ENCODE peak calls at places on chromosomes 16 and 17, in ten cellular contexts. Q is T-helper 1 cell, E is transverse colon, F is ELR, D is AG09309, U is NCI-H2029, S is AG10803, V is fibroblast of the aortic adventitia, L is activated gamma-delta T cell treated with Interleukin-2 at 50 U/mL for 16 hours, B is dorsolateral prefrontal cortex. Y is an unnamed sample.

GRCh38 chr17:34435182-34435928 is 72.3 kb upstream of the CCL1 start:
- DNase-seq in Q (no peak), E (no peak), F (no peak), D (no peak), U (no peak), S (no peak), V (no peak), L (no peak), B (no peak), Y (no peak)

GRCh38 chr16:29230671-29231091 is 175.8 kb downstream of the NPIPB11 start:
- DNase-seq in Q (no peak), E (no peak), F (no peak), D (no peak), U (no peak), S (peak; percentile 23), V (peak; percentile 30), L (no peak), B (no peak), Y (no peak)

GRCh38 chr17:2850991-2851390 is 54.8 kb downstream of the RAP1GAP2 start:
- DNase-seq in Q (no peak), E (no peak), F (no peak), D (no peak), U (no peak), S (peak; percentile 9), V (no peak), L (no peak), B (no peak), Y (no peak)

GRCh38 chr17:2138768-2139167 is 83.9 kb downstream of the HIC1 start:
- DNase-seq in Q (no peak), E (peak; percentile 31), F (peak; percentile 44), D (no peak), U (no peak), S (peak; percentile 66), V (peak; percentile 62), L (no peak), B (no peak), Y (no peak)

GRCh38 chr17:73342057-73342522 is 30.3 kb upstream of the CDC42EP4 start:
- DNase-seq in Q (no peak), E (peak; percentile 65), F (peak; percentile 62), D (no peak), U (no peak), S (peak; percentile 87), V (peak; percentile 91), L (no peak), B (peak; percentile 84), Y (peak; percentile 87)

GRCh38 chr16:54521327-54521726 is 234.7 kb upstream of the IRX3 start:
- DNase-seq in Q (no peak), E (no peak), F (no peak), D (no peak), U (no peak), S (no peak), V (no peak), L (no peak), B (no peak), Y (no peak)

GRCh38 chr17:32757963-32758362 is 119.0 kb downstream of the MYO1D start:
- DNase-seq in Q (no peak), E (no peak), F (no peak), D (no peak), U (no peak), S (peak; percentile 48), V (no peak), L (no peak), B (no peak), Y (no peak)

GRCh38 chr17:75455896-75456416 is 479 bp upstream of the TMEM94 start:
- DNase-seq in Q (no peak), E (peak; percentile 27), F (no peak), D (peak; percentile 7), U (no peak), S (no peak), V (no peak), L (no peak), B (no peak), Y (no peak)

GRCh38 chr16:59878479-59878878 is 1144.4 kb upstream of the GOT2 start:
- DNase-seq in Q (no peak), E (no peak), F (peak; percentile 94), D (no peak), U (no peak), S (peak; percentile 44), V (no peak), L (no peak), B (no peak), Y (peak; percentile 74)

GRCh38 chr17:42459256-42459982 is 741 bp downstream of the ATP6V0A1 start:
- DNase-seq in Q (no peak), E (peak; percentile 66), F (peak; percentile 75), D (no peak), U (peak; percentile 6), S (peak; percentile 53), V (peak; percentile 67), L (no peak), B (peak; percentile 62), Y (peak; percentile 70)

Y was measured in Calu3.